ENCODE peak calls at places on chromosomes 1 and 21, in ten cellular contexts. C, X, O, Q, M, B, L, Z, A and R are unnamed samples.

GRCh38 chr1:81424056-81424455 is 376.7 kb upstream of the ADGRL2 start:
- DNase-seq in C (no peak), X (no peak), O (peak), Q (no peak), M (no peak), B (no peak), L (peak), Z (peak), A (no peak), R (no peak)

GRCh38 chr1:196464545-196464944 is 143.7 kb downstream of the KCNT2 start:
- DNase-seq in C (peak), X (no peak), O (no peak), Q (no peak), M (no peak), B (no peak), L (peak), Z (peak), A (no peak), R (no peak)

GRCh38 chr1:78223417-78224215 is 177.8 kb downstream of the GIPC2 start:
- DNase-seq in C (no peak), X (peak), O (no peak), Q (no peak), M (no peak), B (no peak), L (peak), Z (peak), A (no peak), R (no peak)

GRCh38 chr1:218390625-218391024 is 45.5 kb downstream of the TGFB2 start:
- DNase-seq in C (no peak), X (no peak), O (no peak), Q (no peak), M (no peak), B (no peak), L (peak), Z (peak), A (no peak), R (no peak)

GRCh38 chr1:90488451-90488850 is 228.7 kb downstream of the BARHL2 start:
- DNase-seq in C (peak), X (no peak), O (no peak), Q (no peak), M (no peak), B (no peak), L (no peak), Z (no peak), A (no peak), R (no peak)

GRCh38 chr1:212595787-212596714 is 12.5 kb upstream of the ATF3 start:
- DNase-seq in C (peak), X (no peak), O (no peak), Q (no peak), M (no peak), B (peak), L (peak), Z (peak), A (no peak), R (no peak)

GRCh38 chr1:54977938-54978337 is 2.5 kb upstream of the TMEM61 start:
- DNase-seq in C (no peak), X (no peak), O (no peak), Q (no peak), M (no peak), B (no peak), L (no peak), Z (no peak), A (no peak), R (no peak)

GRCh38 chr1:214367841-214368240 is 86.9 kb downstream of the SMYD2 start:
- DNase-seq in C (no peak), X (no peak), O (no peak), Q (no peak), M (no peak), B (no peak), L (no peak), Z (no peak), A (no peak), R (no peak)

GRCh38 chr21:31370893-31371652 is 27.0 kb upstream of the TIAM1 start:
- DNase-seq in C (no peak), X (no peak), O (no peak), Q (no peak), M (no peak), B (no peak), L (peak), Z (peak), A (no peak), R (no peak)

GRCh38 chr1:200428482-200429205 is 18.8 kb upstream of the ZNF281 start:
- DNase-seq in C (peak), X (no peak), O (no peak), Q (no peak), M (no peak), B (no peak), L (peak), Z (peak), A (no peak), R (no peak)

GRCh38 chr1:194033646-194034045 is 847.2 kb upstream of the B3GALT2 start:
- DNase-seq in C (no peak), X (no peak), O (no peak), Q (no peak), M (no peak), B (no peak), L (no peak), Z (no peak), A (no peak), R (no peak)

GRCh38 chr1:91779603-91780021 is 106.3 kb downstream of the TGFBR3 start:
- DNase-seq in C (no peak), X (peak), O (peak), Q (no peak), M (no peak), B (no peak), L (no peak), Z (no peak), A (no peak), R (no peak)

GRCh38 chr1:233518344-233518743 is 95.6 kb upstream of the KCNK1 start:
- DNase-seq in C (no peak), X (no peak), O (peak), Q (no peak), M (peak), B (peak), L (peak), Z (peak), A (no peak), R (no peak)

GRCh38 chr1:196515904-196516303 is 92.3 kb downstream of the KCNT2 start:
- DNase-seq in C (no peak), X (no peak), O (no peak), Q (no peak), M (no peak), B (no peak), L (no peak), Z (no peak), A (no peak), R (no peak)

GRCh38 chr1:7885513-7886298 is 32.8 kb upstream of the UTS2 start:
- DNase-seq in C (no peak), X (peak), O (peak), Q (no peak), M (peak), B (no peak), L (no peak), Z (no peak), A (no peak), R (no peak)

GRCh38 chr1:44616991-44617702 is 57.1 kb downstream of the TMEM53 start:
- DNase-seq in C (no peak), X (no peak), O (no peak), Q (peak), M (no peak), B (peak), L (peak), Z (no peak), A (no peak), R (no peak)

GRCh38 chr1:20322825-20323612 is 32.3 kb downstream of the VWA5B1 start:
- DNase-seq in C (peak), X (no peak), O (no peak), Q (no peak), M (no peak), B (no peak), L (peak), Z (no peak), A (no peak), R (no peak)

GRCh38 chr1:111819566-111819965 is 63.9 kb downstream of the DDX20 start:
- DNase-seq in C (no peak), X (no peak), O (no peak), Q (no peak), M (no peak), B (no peak), L (no peak), Z (no peak), A (no peak), R (no peak)

GRCh38 chr1:168803696-168804510 is 74.9 kb upstream of the DPT start:
- DNase-seq in C (no peak), X (peak), O (no peak), Q (no peak), M (no peak), B (peak), L (no peak), Z (no peak), A (no peak), R (no peak)

GRCh38 chr1:212285685-212286436 is 651 bp downstream of the PPP2R5A start:
- DNase-seq in C (peak), X (peak), O (peak), Q (peak), M (no peak), B (peak), L (peak), Z (peak), A (peak), R (peak)

GRCh38 chr21:32350211-32350980 is 42.4 kb downstream of the URB1 start:
- DNase-seq in C (no peak), X (no peak), O (no peak), Q (no peak), M (no peak), B (no peak), L (no peak), Z (no peak), A (no peak), R (no peak)

GRCh38 chr21:37207441-37208009 is 59.6 kb downstream of the VPS26C start:
- DNase-seq in C (no peak), X (peak), O (peak), Q (peak), M (no peak), B (no peak), L (peak), Z (peak), A (peak), R (no peak)

GRCh38 chr1:119784127-119784781 is 15.5 kb upstream of the HMGCS2 start:
- DNase-seq in C (no peak), X (no peak), O (no peak), Q (peak), M (no peak), B (no peak), L (peak), Z (peak), A (no peak), R (no peak)

GRCh38 chr21:42844411-42845113 is 34.8 kb downstream of the WDR4 start:
- DNase-seq in C (no peak), X (peak), O (peak), Q (peak), M (no peak), B (no peak), L (no peak), Z (no peak), A (no peak), R (no peak)

GRCh38 chr21:38524168-38525153 is 26.2 kb upstream of the ERG start:
- DNase-seq in C (no peak), X (no peak), O (no peak), Q (no peak), M (no peak), B (no peak), L (no peak), Z (no peak), A (no peak), R (no peak)

GRCh38 chr1:197663178-197663953 is 111.9 kb downstream of the DENND1B start:
- DNase-seq in C (no peak), X (no peak), O (no peak), Q (no peak), M (no peak), B (no peak), L (no peak), Z (no peak), A (no peak), R (no peak)

GRCh38 chr1:39960461-39960958 is 5.6 kb downstream of the MFSD2A start:
- DNase-seq in C (no peak), X (no peak), O (no peak), Q (no peak), M (no peak), B (no peak), L (no peak), Z (no peak), A (peak), R (peak)

GRCh38 chr1:192186197-192186596 is 27.9 kb downstream of the RGS18 start:
- DNase-seq in C (no peak), X (no peak), O (no peak), Q (no peak), M (no peak), B (no peak), L (no peak), Z (no peak), A (no peak), R (no peak)

GRCh38 chr1:110309139-110309538 is 30.0 kb upstream of the RBM15 start:
- DNase-seq in C (peak), X (no peak), O (no peak), Q (no peak), M (no peak), B (no peak), L (peak), Z (peak), A (no peak), R (no peak)

GRCh38 chr1:29641921-29642320 is 405.6 kb downstream of the PTPRU start:
- DNase-seq in C (no peak), X (no peak), O (no peak), Q (no peak), M (no peak), B (no peak), L (no peak), Z (no peak), A (no peak), R (no peak)

GRCh38 chr1:145997156-145998023 is 1.0 kb upstream of the TXNIP start:
- DNase-seq in C (no peak), X (no peak), O (no peak), Q (peak), M (no peak), B (no peak), L (no peak), Z (no peak), A (no peak), R (no peak)

GRCh38 chr1:76035053-76035452 is 39.5 kb upstream of the ST6GALNAC3 start:
- DNase-seq in C (peak), X (no peak), O (no peak), Q (no peak), M (no peak), B (no peak), L (peak), Z (no peak), A (no peak), R (no peak)
- TF ChIP-seq CTCF in C (peak), X (no peak), O (no peak), Q (no peak), M (peak), B (no peak), L (peak), Z (no peak), A (no peak), R (no peak)

DNA sequence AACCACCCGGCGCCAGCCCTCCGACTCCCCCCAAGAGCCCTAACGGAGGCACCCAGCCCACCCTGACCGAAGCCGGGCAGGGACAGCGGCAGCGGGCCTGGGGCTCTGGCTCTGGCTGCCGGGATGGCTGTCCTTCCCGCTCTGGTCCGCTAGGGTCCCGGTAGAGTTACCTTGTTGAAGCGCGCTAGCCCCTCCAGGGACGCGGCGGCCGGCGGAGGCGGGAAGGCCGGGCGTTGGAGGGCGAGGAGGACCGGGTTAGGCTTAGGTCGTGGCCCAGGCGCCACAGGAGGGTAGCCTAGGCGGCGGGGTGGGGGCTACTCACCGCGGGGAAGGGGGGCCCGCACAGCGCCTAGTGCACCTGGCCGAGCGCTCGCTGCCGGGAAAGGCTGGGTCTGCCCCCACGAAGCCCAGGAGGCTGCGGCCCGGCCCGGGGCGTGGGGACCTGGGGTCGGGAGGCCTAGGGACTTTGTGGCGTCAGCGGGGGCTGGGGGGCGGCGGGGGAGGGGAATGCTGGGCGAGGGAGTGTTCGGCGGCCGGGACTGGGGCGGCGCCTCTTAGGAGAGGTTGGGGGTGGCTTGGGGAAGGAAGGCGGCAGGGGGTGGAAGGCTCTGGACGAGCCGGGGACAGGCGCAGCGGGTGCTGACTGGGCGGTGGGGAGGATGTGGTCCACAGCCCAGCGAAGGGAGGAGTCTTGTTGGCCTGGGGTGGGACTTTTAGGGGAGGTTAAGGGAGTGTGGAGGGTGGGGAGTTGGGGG is at the start of gene TRIM17:
- DNase-seq in C (no peak), X (no peak), O (peak), Q (no peak), M (no peak), B (peak), L (peak), Z (no peak), A (no peak), R (no peak)
- TF ChIP-seq CTCF in C (peak), X (no peak), O (peak), Q (no peak), M (peak), B (peak), L (peak), Z (peak), A (no peak), R (peak)

GRCh38 chr1:19054216-19054615 is 97.7 kb upstream of the IFFO2 start:
- DNase-seq in C (no peak), X (no peak), O (no peak), Q (no peak), M (no peak), B (no peak), L (no peak), Z (no peak), A (no peak), R (no peak)
- TF ChIP-seq CTCF in C (no peak), X (no peak), O (no peak), Q (no peak), M (no peak), B (no peak), L (no peak), Z (no peak), A (no peak), R (no peak)

GRCh38 chr1:226979115-226979516 is 39.0 kb downstream of the COQ8A start:
- DNase-seq in C (no peak), X (no peak), O (no peak), Q (no peak), M (no peak), B (no peak), L (no peak), Z (no peak), A (no peak), R (peak)
- TF ChIP-seq CTCF in C (no peak), X (no peak), O (no peak), Q (no peak), M (no peak), B (no peak), L (no peak), Z (no peak), A (no peak), R (no peak)

GRCh38 chr1:207963429-207964194 is 52.7 kb upstream of the CD34 start:
- DNase-seq in C (peak), X (peak), O (peak), Q (peak), M (no peak), B (peak), L (peak), Z (peak), A (peak), R (peak)
- TF ChIP-seq CTCF in C (peak), X (peak), O (peak), Q (peak), M (peak), B (peak), L (peak), Z (peak), A (peak), R (peak)

DNA sequence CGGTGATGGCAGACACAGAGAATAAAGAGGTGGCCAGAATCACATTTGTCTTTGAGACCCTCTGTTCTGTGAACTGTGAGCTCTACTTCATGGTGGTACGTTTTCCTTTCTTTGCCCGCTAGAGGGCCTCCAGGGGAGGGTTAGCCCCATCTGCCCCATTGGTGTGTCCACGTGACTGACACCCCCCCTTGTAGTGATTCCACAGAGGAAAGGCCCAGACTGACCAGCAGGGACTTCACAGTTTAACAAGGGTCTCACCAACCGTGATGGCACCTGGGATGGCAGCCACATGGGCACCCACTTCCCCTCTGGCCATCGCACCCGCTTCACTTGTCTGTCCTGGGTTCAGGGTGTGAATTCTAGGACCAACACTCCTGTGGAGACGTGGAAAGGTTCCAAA is 22.3 kb upstream of the SARS1 start:
- DNase-seq in C (no peak), X (no peak), O (no peak), Q (no peak), M (no peak), B (no peak), L (no peak), Z (no peak), A (no peak), R (no peak)
- TF ChIP-seq CTCF in C (peak), X (no peak), O (no peak), Q (no peak), M (peak), B (no peak), L (peak), Z (peak), A (no peak), R (no peak)

GRCh38 chr1:243686149-243686548 is 163.9 kb downstream of the AKT3 start:
- DNase-seq in C (no peak), X (no peak), O (no peak), Q (no peak), M (no peak), B (no peak), L (no peak), Z (peak), A (no peak), R (no peak)

GRCh38 chr1:243680861-243681260 is 169.2 kb downstream of the AKT3 start:
- DNase-seq in C (no peak), X (no peak), O (no peak), Q (no peak), M (no peak), B (no peak), L (no peak), Z (no peak), A (no peak), R (no peak)
- TF ChIP-seq CTCF in C (no peak), X (no peak), O (no peak), Q (no peak), M (no peak), B (no peak), L (no peak), Z (no peak), A (no peak), R (no peak)

GRCh38 chr1:183306317-183307042 is 111.7 kb downstream of the NMNAT2 start:
- DNase-seq in C (no peak), X (peak), O (no peak), Q (no peak), M (no peak), B (no peak), L (peak), Z (no peak), A (no peak), R (no peak)
- TF ChIP-seq CTCF in C (peak), X (no peak), O (peak), Q (peak), M (peak), B (peak), L (peak), Z (peak), A (no peak), R (peak)

GRCh38 chr1:166839600-166840308 is 479 bp downstream of the POGK start:
- DNase-seq in C (no peak), X (peak), O (peak), Q (peak), M (no peak), B (peak), L (peak), Z (peak), A (peak), R (no peak)
- TF ChIP-seq CTCF in C (peak), X (no peak), O (peak), Q (peak), M (peak), B (no peak), L (peak), Z (peak), A (no peak), R (no peak)

DNA sequence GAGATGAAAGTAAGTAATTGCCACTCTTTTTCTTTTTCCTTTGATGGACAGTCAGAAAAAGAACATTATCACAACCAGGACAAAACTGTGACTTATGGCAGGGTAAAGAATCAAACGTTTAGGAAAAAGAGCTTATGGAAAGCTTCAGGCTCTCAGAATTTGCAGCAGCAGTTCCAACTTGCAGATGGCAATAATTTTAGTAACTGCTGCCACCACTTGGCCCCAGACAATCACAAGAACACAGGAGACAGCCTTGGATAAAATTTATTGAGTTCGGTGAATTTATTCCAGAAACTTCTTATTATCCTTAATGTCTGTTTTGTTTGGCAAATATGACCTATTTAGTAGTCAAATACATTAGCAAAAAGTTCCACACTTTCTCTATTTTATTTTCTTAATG is 804.4 kb downstream of the BRINP3 start:
- DNase-seq in C (no peak), X (no peak), O (no peak), Q (no peak), M (no peak), B (no peak), L (peak), Z (no peak), A (no peak), R (no peak)
- TF ChIP-seq CTCF in C (no peak), X (no peak), O (no peak), Q (no peak), M (no peak), B (no peak), L (no peak), Z (no peak), A (no peak), R (no peak)